ENCODE peak calls at places on chromosomes 2 and 18, in nine cellular contexts. X is left ventricle myocardium superior; O is naive thymus-derived CD4-positive, alpha-beta T cell; M is Right ventricle myocardium superior; I is activated CD8-positive, alpha-beta T cell treated with anti-CD3 and anti-CD28 coated beads for 36 hours; V is CD4-positive, alpha-beta T cell; K is activated naive CD8-positive, alpha-beta T cell treated with anti-CD3 and anti-CD28 coated beads, Interleukin-2, amount 50 U/mL, for 24 hours; Z is activated CD4-positive, alpha-beta T cell treated with anti-CD3 and anti-CD28 coated beads for 36 hours; U is Panc1. P is an unnamed sample.

GRCh38 chr18:44716697-44717163 is 36.0 kb downstream of the SETBP1 start:
- ATAC-seq in K (peak; percentile 82), M (no peak), O (no peak), I (peak; percentile 75), V (no peak), U (no peak), Z (peak; percentile 91), X (no peak), P (peak; percentile 94)

GRCh38 chr2:237714690-237715458 is 83.7 kb upstream of the RBM44 start:
- ATAC-seq in Z (no peak), X (peak; percentile 77), O (no peak), I (no peak), V (no peak), K (no peak), M (peak; percentile 81), U (peak; percentile 74), P (no peak)

GRCh38 chr2:201144101-201145051 is 28.4 kb downstream of the CFLAR start:
- ATAC-seq in M (peak; percentile 28), U (no peak), V (no peak), I (no peak), K (no peak), O (no peak), Z (no peak), X (peak; percentile 20), P (no peak)

GRCh38 chr2:118582058-118582457 is 265.4 kb downstream of the EN1 start:
- ATAC-seq in V (no peak), K (no peak), I (no peak), U (no peak), Z (no peak), O (no peak), M (no peak), X (no peak), P (no peak)

GRCh38 chr2:9594361-9595063 is 36.3 kb downstream of the YWHAQ start:
- ATAC-seq in U (peak; percentile 78), M (peak; percentile 83), O (peak; percentile 14), I (peak; percentile 86), V (no peak), K (peak; percentile 89), Z (peak; percentile 89), X (peak; percentile 88), P (peak; percentile 87)

GRCh38 chr18:48735070-48735676 is 196.3 kb downstream of the CTIF start:
- ATAC-seq in I (no peak), Z (no peak), O (no peak), K (no peak), X (peak; percentile 27), V (no peak), M (peak; percentile 24), U (no peak), P (no peak)

GRCh38 chr2:195561205-195562032 is 95.6 kb upstream of the SLC39A10 start:
- ATAC-seq in M (no peak), K (no peak), X (no peak), I (no peak), V (no peak), O (peak; percentile 19), Z (no peak), U (peak; percentile 77), P (no peak)

GRCh38 chr2:55883339-55883738 is 40.2 kb downstream of the EFEMP1 start:
- ATAC-seq in Z (no peak), O (no peak), V (no peak), M (peak; percentile 42), I (no peak), X (peak; percentile 31), K (no peak), U (no peak), P (no peak)

GRCh38 chr2:98580656-98581284 is 27.5 kb downstream of the COA5 start:
- ATAC-seq in V (no peak), X (no peak), M (no peak), U (no peak), Z (no peak), I (no peak), K (no peak), O (no peak), P (no peak)

GRCh38 chr18:2627821-2628276 is 27.7 kb upstream of the SMCHD1 start:
- ATAC-seq in U (peak; percentile 42), X (no peak), K (peak; percentile 99), O (peak; percentile 83), V (peak; percentile 37), M (no peak), Z (peak; percentile 98), I (peak; percentile 97), P (peak; percentile 99)

GRCh38 chr2:230267556-230267955 is 42.0 kb downstream of the SP140 start:
- ATAC-seq in M (no peak), Z (peak; percentile 62), O (no peak), U (no peak), K (peak; percentile 14), X (no peak), V (no peak), I (peak; percentile 31), P (peak; percentile 67)

GRCh38 chr2:135903650-135904049 is 27.4 kb upstream of the MCM6 start:
- ATAC-seq in Z (no peak), U (no peak), M (no peak), K (no peak), I (no peak), O (no peak), X (no peak), V (no peak), P (no peak)

GRCh38 chr2:28977176-28977875 is 3.8 kb upstream of the TOGARAM2 start:
- ATAC-seq in I (no peak), K (no peak), Z (no peak), V (no peak), X (no peak), O (no peak), M (no peak), U (no peak), P (no peak)

GRCh38 chr2:162916286-162916801 is 77.8 kb upstream of the KCNH7 start:
- ATAC-seq in U (no peak), Z (no peak), I (no peak), O (no peak), M (no peak), X (no peak), V (no peak), K (no peak), P (no peak)

GRCh38 chr18:28158083-28158581 is 18.8 kb downstream of the CDH2 start:
- ATAC-seq in M (peak; percentile 33), O (no peak), V (no peak), U (no peak), Z (no peak), K (no peak), I (no peak), X (peak; percentile 29), P (no peak)

GRCh38 chr18:28584726-28585125 is 407.8 kb upstream of the CDH2 start:
- ATAC-seq in X (no peak), O (no peak), U (no peak), K (no peak), V (no peak), M (no peak), I (no peak), Z (no peak), P (no peak)

GRCh38 chr2:29238497-29238896 is 123.3 kb downstream of the CLIP4 start:
- ATAC-seq in M (peak; percentile 69), V (no peak), Z (no peak), O (no peak), I (peak; percentile 51), K (no peak), U (peak; percentile 83), X (peak; percentile 44), P (no peak)

GRCh38 chr2:238280083-238280816 is 8.2 kb downstream of the PER2 start:
- ATAC-seq in M (no peak), Z (no peak), V (no peak), I (no peak), O (no peak), X (no peak), K (no peak), U (no peak), P (no peak)

GRCh38 chr2:181463573-181463972 is 6.4 kb downstream of the ITGA4 start:
- ATAC-seq in V (peak; percentile 20), K (no peak), U (no peak), I (no peak), Z (no peak), O (peak; percentile 18), X (no peak), M (no peak), P (peak; percentile 34)

GRCh38 chr2:51290725-51291124 is 258.8 kb upstream of the NRXN1 start:
- ATAC-seq in U (no peak), I (no peak), V (no peak), O (no peak), M (no peak), Z (no peak), K (no peak), X (no peak), P (no peak)

GRCh38 chr18:12442946-12443345 is 35.2 kb downstream of the PRELID3A start:
- ATAC-seq in V (no peak), K (no peak), M (no peak), I (no peak), Z (no peak), U (no peak), X (no peak), O (no peak), P (no peak)

GRCh38 chr18:2324459-2324858 is 246.8 kb downstream of the METTL4 start:
- ATAC-seq in O (no peak), V (no peak), K (no peak), Z (no peak), M (no peak), U (no peak), X (no peak), I (no peak), P (no peak)

GRCh38 chr2:197809064-197809463 is 4.7 kb downstream of the PLCL1 start:
- ATAC-seq in X (peak; percentile 25), K (no peak), I (no peak), O (no peak), V (no peak), Z (peak; percentile 20), U (no peak), M (peak; percentile 11), P (no peak)

GRCh38 chr2:85436836-85437487 is 18.4 kb downstream of the SH2D6 start:
- ATAC-seq in I (no peak), U (peak; percentile 9), V (no peak), Z (no peak), X (no peak), K (no peak), M (no peak), O (no peak), P (no peak)

GRCh38 chr2:696463-696862 is 19.3 kb upstream of the TMEM18 start:
- ATAC-seq in K (peak; percentile 24), I (no peak), U (no peak), V (no peak), X (no peak), O (peak; percentile 57), M (no peak), Z (no peak), P (no peak)

GRCh38 chr2:54394392-54394791 is 61.7 kb upstream of the SPTBN1 start:
- ATAC-seq in O (no peak), I (peak; percentile 72), U (no peak), Z (peak; percentile 84), X (peak; percentile 38), K (peak; percentile 36), M (peak; percentile 39), V (peak; percentile 62), P (peak; percentile 74)

GRCh38 chr2:223835701-223836532 is 1.5 kb downstream of the AP1S3 start:
- ATAC-seq in O (peak; percentile 10), X (no peak), I (no peak), K (no peak), M (no peak), Z (no peak), V (no peak), U (peak; percentile 14), P (no peak)

GRCh38 chr2:212815453-212815852 is 276.9 kb upstream of the ERBB4 start:
- ATAC-seq in Z (peak; percentile 47), U (no peak), O (no peak), M (no peak), K (peak; percentile 82), V (no peak), I (peak; percentile 66), X (no peak), P (peak; percentile 44)

GRCh38 chr2:201907128-201907886 is 101.0 kb downstream of the CDK15 start:
- ATAC-seq in X (peak; percentile 91), Z (no peak), M (peak; percentile 79), K (no peak), I (no peak), U (no peak), V (no peak), O (no peak), P (no peak)

GRCh38 chr2:111668274-111668616 is 215.7 kb downstream of the ANAPC1 start:
- ATAC-seq in U (no peak), K (no peak), V (no peak), I (no peak), M (no peak), O (no peak), X (no peak), Z (no peak), P (no peak)

GRCh38 chr18:45935591-45936335 is 31.4 kb downstream of the EPG5 start:
- ATAC-seq in M (no peak), K (peak; percentile 75), O (no peak), U (no peak), X (no peak), I (peak; percentile 59), V (no peak), Z (peak; percentile 67), P (peak; percentile 77)

P was measured in activated T-helper 17 cell treated with anti-CD3 and anti-CD28 coated beads, Interleukin-2, amount 50 U/mL, for 72 hours.